ENCODE peak calls at places on chromosomes 3 and 15, in seven cellular contexts. A is NCI-H460, C is anterior cingulate cortex, D is PC-3, X is psoas muscle, O is progenitor cell of endocrine pancreas, E is NCI-H2029. Q is an unnamed sample.

GRCh38 chr15:37045859-37046318 is 54.5 kb downstream of the MEIS2 start:
- DNase-seq in A (no peak), C (peak; percentile 14), D (no peak), X (no peak), O (no peak), E (no peak), Q (peak; percentile 46)

GRCh38 chr3:133504736-133505135 is 68.8 kb upstream of the CDV3 start:
- DNase-seq in A (no peak), C (no peak), D (no peak), X (no peak), O (no peak), E (no peak), Q (no peak)

GRCh38 chr3:156892701-156893100 is 66.5 kb downstream of the LEKR1 start:
- DNase-seq in A (no peak), C (no peak), D (peak; percentile 97), X (no peak), O (no peak), E (no peak), Q (no peak)

GRCh38 chr15:44662478-44663409 is 718 bp downstream of the SPG11 start:
- DNase-seq in A (peak; percentile 47), C (no peak), D (peak; percentile 71), X (peak; percentile 61), O (peak; percentile 45), E (peak; percentile 55), Q (peak; percentile 4)

GRCh38 chr15:88586401-88587162 is 34.6 kb upstream of the AEN start:
- DNase-seq in A (no peak), C (no peak), D (peak; percentile 86), X (no peak), O (no peak), E (no peak), Q (no peak)

GRCh38 chr3:32432711-32433530 is 41.3 kb downstream of the CMTM7 start:
- DNase-seq in A (no peak), C (no peak), D (no peak), X (no peak), O (no peak), E (no peak), Q (no peak)

GRCh38 chr3:183306798-183307671 is 54.0 kb downstream of the B3GNT5 start:
- DNase-seq in A (no peak), C (peak; percentile 14), D (peak; percentile 81), X (peak; percentile 66), O (no peak), E (peak; percentile 86), Q (peak; percentile 46)

GRCh38 chr15:38389924-38390542 is 63.9 kb upstream of the FAM98B start:
- DNase-seq in A (peak; percentile 64), C (no peak), D (peak; percentile 81), X (peak; percentile 41), O (peak; percentile 59), E (no peak), Q (no peak)

GRCh38 chr15:49270541-49271421 is 100.7 kb downstream of the GALK2 start:
- DNase-seq in A (no peak), C (no peak), D (peak; percentile 8), X (peak; percentile 23), O (no peak), E (no peak), Q (no peak)

GRCh38 chr3:58383904-58384303 is 49.7 kb downstream of the PDHB start:
- DNase-seq in A (no peak), C (no peak), D (peak; percentile 99), X (peak; percentile 29), O (no peak), E (no peak), Q (peak; percentile 64)

GRCh38 chr3:42702066-42702951 is at the start of gene HHATL:
- DNase-seq in A (no peak), C (peak; percentile 27), D (no peak), X (peak; percentile 70), O (no peak), E (peak; percentile 31), Q (peak; percentile 31)

GRCh38 chr15:71052356-71052755 is 62.9 kb upstream of the THSD4 start:
- DNase-seq in A (no peak), C (no peak), D (peak; percentile 82), X (no peak), O (no peak), E (no peak), Q (no peak)

GRCh38 chr15:22257047-22257667 is 176.8 kb downstream of the OR4M2 start:
- DNase-seq in A (no peak), C (no peak), D (no peak), X (no peak), O (no peak), E (no peak), Q (no peak)

Q was measured in DMS79.